ENCODE peak calls at places on chromosomes 6 and 20, in four cellular contexts. D is GM04504; O is NCI-H774; F is stimulated activated CD8-positive, alpha-beta memory T cell treated with anti-CD3 and anti-CD28 coated beads, Interleukin-15, amount 100 ng/mL, for 24 hours. H is an unnamed sample.

GRCh38 chr20:34334654-34335407 is 28.2 kb upstream of the ITCH start:
- DNase-seq in D (no peak), O (no peak), F (no peak), H (no peak)

GRCh38 chr20:51486197-51487005 is 56.1 kb downstream of the NFATC2 start:
- DNase-seq in D (no peak), O (no peak), F (no peak), H (no peak)

GRCh38 chr6:105431226-105431625 is 28.3 kb upstream of the PREP start:
- DNase-seq in D (no peak), O (peak), F (no peak), H (no peak)

GRCh38 chr6:151417477-151417876 is 26.1 kb upstream of the ZBTB2 start:
- DNase-seq in D (no peak), O (no peak), F (no peak), H (no peak)

GRCh38 chr6:106894978-106895702 is 79.4 kb downstream of the CD24 start:
- DNase-seq in D (no peak), O (no peak), F (no peak), H (no peak)

GRCh38 chr6:118202517-118202916 is 295.5 kb downstream of the SLC35F1 start:
- DNase-seq in D (no peak), O (no peak), F (no peak), H (no peak)

GRCh38 chr6:142735182-142735581 is 209.8 kb downstream of the HIVEP2 start:
- DNase-seq in D (no peak), O (peak), F (no peak), H (no peak)

GRCh38 chr6:80094017-80094416 is 12.5 kb upstream of the BCKDHB start:
- DNase-seq in D (no peak), O (peak), F (no peak), H (no peak)

GRCh38 chr6:56685102-56685733 is 42.5 kb upstream of the DST start:
- DNase-seq in D (no peak), O (no peak), F (no peak), H (no peak)

GRCh38 chr20:61609461-61609860 is 357.4 kb downstream of the CDH4 start:
- DNase-seq in D (no peak), O (no peak), F (no peak), H (no peak)

GRCh38 chr6:7939864-7940228 is 29.3 kb upstream of the TXNDC5 start:
- DNase-seq in D (peak), O (no peak), F (no peak), H (no peak)